ENCODE peak calls at places on chromosomes 3 and 15, in seven cellular contexts. O, G, A, V, N, Q and M are unnamed samples. For H3K27me3, the result is how much of the 10 kb centered on the place peaks cover.

GRCh38 chr3:107956991-107957467 is 133.8 kb downstream of the CD47 start:
- DNase-seq in N (no peak), O (no peak), V (no peak), A (peak), G (peak), Q (no peak), M (peak)

GRCh38 chr3:38471260-38471857 is 17.7 kb downstream of the ACVR2B start:
- DNase-seq in N (no peak), O (no peak), V (no peak), G (no peak), A (no peak), Q (no peak), M (no peak)

GRCh38 chr3:78919021-78919755 is 848.6 kb downstream of the ROBO1 start:
- DNase-seq in A (peak), V (no peak), O (no peak), G (no peak), Q (no peak), N (no peak), M (no peak)

GRCh38 chr3:115800489-115801080 is 177.3 kb downstream of the GAP43 start:
- DNase-seq in G (no peak), Q (no peak), O (no peak), V (no peak), N (no peak), A (no peak), M (no peak)

GRCh38 chr3:44661189-44661588 is 12.7 kb downstream of the ZNF35 start:
- DNase-seq in A (no peak), Q (no peak), G (no peak), V (no peak), N (no peak), O (no peak), M (no peak)

GRCh38 chr15:28786521-28786920 is 61.9 kb downstream of the GOLGA6L7 start:
- DNase-seq in O (no peak), A (peak), N (no peak), V (no peak), Q (no peak), G (no peak), M (no peak)

GRCh38 chr3:194606163-194606562 is 27.1 kb downstream of the TMEM44 start:
- DNase-seq in N (no peak), O (no peak), G (no peak), V (no peak), A (no peak), Q (no peak), M (no peak)

GRCh38 chr3:134644731-134645514 is 5.9 kb downstream of the KY start:
- DNase-seq in G (no peak), N (no peak), V (no peak), A (no peak), O (no peak), Q (peak), M (no peak)

GRCh38 chr15:88401269-88401971 is 65.8 kb downstream of the MRPL46 start:
- DNase-seq in O (no peak), Q (no peak), G (no peak), A (no peak), N (no peak), V (no peak), M (no peak)

GRCh38 chr15:85532689-85533088 is 152.3 kb downstream of the AKAP13 start:
- DNase-seq in O (no peak), G (peak), Q (no peak), A (no peak), V (no peak), N (peak), M (no peak)

GRCh38 chr3:129552287-129553050 is 9.5 kb downstream of the H1-8 start:
- DNase-seq in N (peak), O (no peak), G (peak), Q (no peak), V (no peak), A (no peak), M (no peak)

GRCh38 chr3:107431048-107431297 is 53.7 kb downstream of the CCDC54 start:
- DNase-seq in V (peak), A (no peak), Q (no peak), G (no peak), O (peak), N (no peak), M (no peak)

GRCh38 chr3:142560118-142560517 is 18.4 kb downstream of the ATR start:
- DNase-seq in N (no peak), V (no peak), O (no peak), Q (no peak), A (no peak), G (no peak), M (no peak)

GRCh38 chr15:66798426-66799061 is 96.5 kb downstream of the SMAD6 start:
- DNase-seq in O (no peak), N (no peak), Q (no peak), G (no peak), V (no peak), A (no peak), M (no peak)

GRCh38 chr3:192188218-192188835 is 539.0 kb downstream of the FGF12 start:
- DNase-seq in Q (peak), V (no peak), O (no peak), A (peak), G (no peak), N (peak), M (peak)

GRCh38 chr3:57919987-57920386 is 88.2 kb upstream of the FLNB start:
- DNase-seq in V (no peak), Q (no peak), N (no peak), O (no peak), G (no peak), A (peak), M (no peak)

GRCh38 chr3:189292667-189293478 is 121.1 kb downstream of the TPRG1 start:
- DNase-seq in Q (peak), G (no peak), A (no peak), V (no peak), O (no peak), N (no peak), M (no peak)

GRCh38 chr3:102570551-102570950 is 135.7 kb downstream of the ZPLD1 start:
- DNase-seq in Q (no peak), G (no peak), O (no peak), N (no peak), V (no peak), A (no peak), M (no peak)

GRCh38 chr15:43923553-43923952 is 96.8 kb downstream of the WDR76 start:
- DNase-seq in A (no peak), N (no peak), O (no peak), Q (no peak), G (no peak), V (no peak), M (no peak)

GRCh38 chr3:69462022-69462825 is 76.3 kb upstream of the FRMD4B start:
- DNase-seq in G (no peak), Q (no peak), V (no peak), O (no peak), N (no peak), A (no peak), M (no peak)

GRCh38 chr15:100686021-100686724 is 83.8 kb downstream of the ASB7 start:
- DNase-seq in N (no peak), O (no peak), G (peak), Q (no peak), A (peak), V (no peak), M (no peak)

GRCh38 chr3:168885028-168885427 is 778.5 kb downstream of the MECOM start:
- DNase-seq in Q (no peak), O (no peak), G (no peak), N (no peak), A (peak), V (no peak), M (no peak)

GRCh38 chr3:121111914-121112612 is 204.1 kb downstream of the STXBP5L start:
- DNase-seq in N (no peak), O (no peak), Q (peak), G (no peak), V (no peak), A (no peak), M (no peak)

GRCh38 chr15:61205427-61205826 is 23.7 kb downstream of the RORA start:
- DNase-seq in Q (no peak), G (no peak), O (no peak), A (peak), N (no peak), V (no peak), M (no peak)

GRCh38 chr3:36965440-36965839 is 20.6 kb upstream of the TRANK1 start:
- DNase-seq in A (no peak), Q (no peak), G (no peak), N (no peak), V (no peak), O (no peak), M (no peak)

GRCh38 chr3:126676919-126677705 is 22.2 kb upstream of the TXNRD3 start:
- DNase-seq in G (no peak), N (peak), A (no peak), Q (no peak), V (no peak), O (no peak), M (no peak)
- H3K27me3 ChIP-seq in G (under half), N (under half), A (under half), Q (half or more), V (under half), O (under half), M (under half)

GRCh38 chr3:122587572-122587971 is 10.1 kb downstream of the PARP15 start:
- DNase-seq in Q (no peak), A (no peak), V (no peak), G (no peak), N (no peak), O (no peak), M (no peak)

GRCh38 chr3:122589297-122589696 is 11.8 kb downstream of the PARP15 start:
- DNase-seq in A (no peak), O (no peak), Q (no peak), N (no peak), G (no peak), V (no peak), M (no peak)

GRCh38 chr3:122594025-122594424 is 16.6 kb downstream of the PARP15 start:
- DNase-seq in N (no peak), G (no peak), O (no peak), Q (no peak), A (no peak), V (no peak), M (no peak)

GRCh38 chr3:122586918-122587317 is 9.5 kb downstream of the PARP15 start:
- DNase-seq in N (no peak), V (no peak), A (no peak), O (no peak), Q (no peak), G (no peak), M (no peak)

DNA sequence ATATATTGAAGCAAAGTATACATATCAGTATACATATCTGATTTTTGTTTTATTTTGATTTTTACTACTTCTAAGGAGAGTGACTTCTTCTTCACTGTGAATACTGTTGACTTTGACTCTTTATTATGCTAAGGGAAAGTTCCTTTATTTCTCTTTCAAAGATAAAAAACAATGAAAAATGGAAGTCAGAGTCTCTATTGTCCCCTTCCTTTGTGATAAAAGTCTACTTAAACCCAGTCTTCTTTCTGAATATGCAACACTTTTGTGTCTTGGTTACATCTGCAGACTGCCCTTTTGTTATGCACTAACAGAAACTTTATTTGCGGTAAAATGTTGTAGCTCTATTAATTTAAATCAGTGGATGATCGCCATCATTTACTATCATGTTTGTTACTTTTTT is 13.1 kb downstream of the PARP15 start:
- DNase-seq in A (no peak), Q (no peak), V (no peak), O (no peak), N (no peak), G (no peak), M (no peak)
- H3K27me3 ChIP-seq in A (under half), Q (under half), V (under half), O (under half), N (under half), G (under half), M (under half)

DNA sequence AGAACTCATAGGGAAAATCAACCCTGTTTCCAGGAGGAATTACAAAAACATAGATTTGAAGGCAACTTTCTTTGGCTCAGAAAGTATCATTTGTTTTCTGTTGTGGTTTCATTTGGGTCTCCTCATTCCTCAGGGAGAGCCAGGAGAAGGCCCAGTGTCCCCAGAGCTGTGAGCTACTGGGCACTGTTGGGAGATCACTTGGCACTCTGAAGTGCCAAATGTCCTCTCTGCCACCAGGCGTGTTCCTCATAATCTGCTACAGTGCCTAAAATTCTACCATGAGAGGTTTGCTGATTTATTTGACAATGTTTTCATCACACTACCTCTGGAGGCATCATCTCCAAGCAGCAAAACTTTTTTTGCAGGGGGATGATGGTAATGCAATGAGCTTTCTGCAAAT is 17.4 kb upstream of the TNFAIP8L3 start:
- DNase-seq in V (no peak), N (no peak), Q (no peak), A (no peak), G (no peak), O (no peak), M (no peak)
- H3K27me3 ChIP-seq in V (under half), N (under half), Q (under half), A (under half), G (under half), O (under half), M (under half)

GRCh38 chr15:56428821-56429458 is 36.0 kb downstream of the MNS1 start:
- DNase-seq in O (no peak), N (no peak), G (no peak), A (peak), V (peak), Q (peak), M (no peak)

GRCh38 chr15:56425276-56425675 is 39.7 kb downstream of the MNS1 start:
- DNase-seq in N (no peak), V (no peak), A (no peak), G (no peak), O (no peak), Q (no peak), M (no peak)

DNA sequence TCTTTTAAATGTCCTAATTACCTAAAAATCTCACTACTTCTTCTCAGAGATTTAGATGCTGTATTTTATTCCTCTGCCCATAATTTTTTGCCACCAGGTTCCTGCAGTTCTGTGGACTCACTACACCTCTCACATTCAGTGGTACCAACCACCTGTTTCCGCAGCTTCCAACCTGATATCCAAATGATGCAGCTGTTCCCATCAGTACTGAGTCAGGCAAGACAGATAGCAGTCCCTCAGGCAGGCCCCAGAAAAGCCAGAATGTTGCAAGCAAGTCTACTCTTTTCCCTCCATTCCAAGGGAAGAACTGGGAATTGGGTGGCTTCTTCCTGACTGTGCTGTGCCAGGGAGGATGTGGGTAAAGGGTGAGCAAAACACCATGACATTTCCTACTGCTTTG is 39.0 kb downstream of the MNS1 start:
- DNase-seq in G (no peak), Q (no peak), V (no peak), O (no peak), N (no peak), A (no peak), M (no peak)
- H3K27me3 ChIP-seq in G (under half), Q (under half), V (under half), O (under half), N (under half), A (under half), M (under half)

GRCh38 chr3:66322436-66322835 is 101.6 kb downstream of the SLC25A26 start:
- DNase-seq in O (no peak), Q (no peak), A (no peak), N (no peak), V (no peak), G (no peak), M (no peak)
- H3K27me3 ChIP-seq in O (under half), Q (under half), A (under half), N (under half), V (under half), G (under half), M (under half)

GRCh38 chr3:128452120-128452519 is 14.6 kb downstream of the DNAJB8 start:
- DNase-seq in Q (no peak), N (no peak), A (no peak), G (no peak), O (no peak), V (no peak), M (no peak)
- H3K27me3 ChIP-seq in Q (under half), N (under half), A (under half), G (under half), O (under half), V (under half), M (under half)